ENCODE peak calls at places on chromosomes 5 and 9, in six cellular contexts. I is keratinocyte, R is SJSA1, A is GM23248, T is AG09309, M is OCI-LY7. O is an unnamed sample.
A peak's percentile ranks its signal among the peaks of the same experiment; 100 is the strongest.

GRCh38 chr9:13810510-13810909 is 503.4 kb downstream of the NFIB start:
- DNase-seq in A (peak; percentile 41), R (no peak), I (no peak), M (no peak), T (no peak), O (no peak)

GRCh38 chr9:35771079-35771441 is 17.0 kb upstream of the MSMP start:
- DNase-seq in M (no peak), T (no peak), R (no peak), A (no peak), I (no peak), O (no peak)

GRCh38 chr5:134410822-134411221 is 859 bp downstream of the CDKN2AIPNL start:
- DNase-seq in M (no peak), A (no peak), T (no peak), R (no peak), I (no peak), O (no peak)

GRCh38 chr5:34474573-34475021 is 181.5 kb upstream of the RAI14 start:
- DNase-seq in I (no peak), M (peak; percentile 49), R (no peak), T (peak; percentile 52), A (peak; percentile 67), O (peak; percentile 36)

GRCh38 chr5:57082441-57083067 is 91.3 kb upstream of the GPBP1 start:
- DNase-seq in A (peak; percentile 34), M (peak; percentile 8), I (no peak), R (no peak), T (no peak), O (no peak)

GRCh38 chr9:83933804-83934203 is 12.6 kb upstream of the KIF27 start:
- DNase-seq in R (no peak), M (no peak), T (peak; percentile 52), A (peak; percentile 50), I (no peak), O (no peak)

GRCh38 chr9:14326264-14326826 is 12.4 kb upstream of the NFIB start:
- DNase-seq in M (peak; percentile 51), I (peak; percentile 58), A (peak; percentile 75), T (no peak), R (peak; percentile 28), O (peak; percentile 58)

GRCh38 chr9:70403166-70403565 is 11.3 kb downstream of the KLF9 start:
- DNase-seq in M (no peak), R (no peak), I (no peak), A (peak; percentile 53), T (no peak), O (no peak)

GRCh38 chr5:6583049-6583880 is 49.6 kb downstream of the NSUN2 start:
- DNase-seq in R (no peak), T (no peak), M (no peak), A (peak; percentile 63), I (no peak), O (no peak)

GRCh38 chr5:127290019-127290945 is at the start of gene MEGF10:
- DNase-seq in I (no peak), R (peak; percentile 39), A (peak; percentile 73), T (no peak), M (no peak), O (no peak)

GRCh38 chr9:116860509-116861120 is 173.5 kb downstream of the TRIM32 start:
- DNase-seq in A (peak; percentile 79), I (no peak), T (peak; percentile 14), M (peak; percentile 52), R (peak; percentile 37), O (peak; percentile 16)

GRCh38 chr9:111700776-111701175 is 39.4 kb downstream of the GNG10 start:
- DNase-seq in I (no peak), T (no peak), A (no peak), M (no peak), R (no peak), O (peak; percentile 2)

GRCh38 chr9:130368631-130369103 is 76.1 kb upstream of the ASS1 start:
- DNase-seq in M (peak; percentile 8), I (no peak), R (no peak), A (peak; percentile 18), T (no peak), O (peak; percentile 46)

GRCh38 chr9:126702501-126703329 is 89.0 kb downstream of the LMX1B start:
- DNase-seq in A (peak; percentile 17), M (peak; percentile 13), T (no peak), I (no peak), R (no peak), O (no peak)

GRCh38 chr5:66989286-66989685 is 207.3 kb downstream of the CD180 start:
- DNase-seq in I (no peak), M (no peak), R (no peak), A (peak; percentile 26), T (no peak), O (no peak)

GRCh38 chr5:116626272-116626723 is 51.7 kb upstream of the SEMA6A start:
- DNase-seq in R (peak; percentile 85), I (peak; percentile 0), M (no peak), A (peak; percentile 32), T (no peak), O (no peak)

GRCh38 chr9:123642291-123643278 is 286.6 kb downstream of the CRB2 start:
- DNase-seq in R (no peak), M (no peak), T (no peak), A (no peak), I (no peak), O (peak; percentile 68)

GRCh38 chr9:121498487-121499176 is 1.0 kb downstream of the GGTA1 start:
- DNase-seq in I (no peak), M (peak; percentile 13), A (peak; percentile 76), T (no peak), R (peak; percentile 4), O (no peak)

GRCh38 chr9:81470864-81471263 is 218.5 kb downstream of the TLE1 start:
- DNase-seq in A (no peak), R (no peak), T (no peak), I (no peak), M (no peak), O (no peak)

GRCh38 chr5:41325074-41325473 is 111.7 kb upstream of the C6 start:
- DNase-seq in R (no peak), T (no peak), M (no peak), A (no peak), I (no peak), O (no peak)

GRCh38 chr5:172559004-172559932 is 81.8 kb upstream of the NEURL1B start:
- DNase-seq in A (peak; percentile 90), R (peak; percentile 59), I (no peak), M (no peak), T (peak; percentile 54), O (no peak)

GRCh38 chr5:159786901-159787691 is 129.2 kb upstream of the ADRA1B start:
- DNase-seq in A (peak; percentile 92), I (no peak), T (peak; percentile 66), R (peak; percentile 63), M (no peak), O (no peak)

GRCh38 chr5:84393969-84394368 is 9.3 kb upstream of the EDIL3 start:
- DNase-seq in R (peak; percentile 46), T (peak; percentile 49), M (no peak), I (peak; percentile 40), A (peak; percentile 88), O (no peak)

GRCh38 chr5:113250341-113250953 is 184.3 kb downstream of the TSSK1B start:
- DNase-seq in A (peak; percentile 90), R (peak; percentile 75), T (peak; percentile 87), I (no peak), M (no peak), O (no peak)

GRCh38 chr9:136550439-136551085 is 4.7 kb upstream of the NOTCH1 start:
- DNase-seq in I (no peak), R (no peak), M (no peak), T (no peak), A (no peak), O (no peak)

GRCh38 chr9:136553581-136553980 is 7.7 kb upstream of the NOTCH1 start:
- DNase-seq in T (no peak), I (no peak), A (no peak), M (no peak), R (no peak), O (no peak)

GRCh38 chr9:136551401-136552116 is 5.7 kb upstream of the NOTCH1 start:
- DNase-seq in I (no peak), R (peak; percentile 61), A (peak; percentile 89), M (peak; percentile 34), T (no peak), O (no peak)

GRCh38 chr9:136554870-136555269 is 9.0 kb upstream of the NOTCH1 start:
- DNase-seq in I (no peak), A (no peak), R (no peak), T (no peak), M (no peak), O (no peak)

GRCh38 chr9:136552117-136552685 is 6.4 kb upstream of the NOTCH1 start:
- DNase-seq in T (peak; percentile 63), R (peak; percentile 56), A (peak; percentile 95), M (peak; percentile 41), I (no peak), O (peak; percentile 54)
- H3K4me3 ChIP-seq in T (peak overlapping the region; percentile 20), R (no peak overlapping the region), A (peak overlapping the region; percentile 58), M (no peak overlapping the region), I (peak overlapping the region; percentile 62), O (no peak overlapping the region)

DNA sequence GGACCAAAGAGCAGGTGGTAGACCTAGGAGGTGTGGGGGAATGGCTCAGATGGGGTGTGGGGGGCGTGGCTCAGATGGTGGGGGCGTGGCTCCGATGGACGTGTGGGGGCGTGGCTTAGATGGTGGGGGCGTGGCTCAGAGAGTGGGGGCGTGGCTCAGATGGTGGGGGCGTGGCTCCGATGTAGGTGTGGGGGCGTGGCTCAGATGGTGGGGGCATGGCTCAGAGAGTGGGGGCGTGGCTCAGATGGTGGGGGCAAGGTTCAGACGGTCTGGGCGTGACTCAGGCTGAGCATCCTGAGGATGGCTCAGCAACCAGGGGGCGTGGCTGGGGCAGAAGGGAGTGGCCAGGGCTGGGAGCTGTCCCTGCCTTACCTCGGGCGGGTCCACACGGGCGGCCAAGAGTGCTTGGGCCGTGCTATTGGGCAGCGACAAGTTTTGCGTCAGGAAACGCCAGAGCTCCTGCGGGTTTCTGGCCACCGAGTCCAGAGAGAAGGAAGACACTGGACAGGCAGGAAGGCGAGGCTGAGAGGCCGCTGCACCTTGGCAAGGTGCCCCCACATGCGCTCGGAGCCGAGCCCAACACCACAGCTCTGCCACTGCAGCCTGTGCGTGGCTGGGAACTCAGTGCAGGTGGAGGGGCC is 5.9 kb downstream of the ABCA2 start:
- DNase-seq in I (peak; percentile 84), T (no peak), A (peak; percentile 85), R (no peak), M (peak; percentile 89), O (peak; percentile 66)
- H3K4me3 ChIP-seq in I (no peak overlapping the region), T (no peak overlapping the region), A (no peak overlapping the region), R (no peak overlapping the region), M (no peak overlapping the region), O (no peak overlapping the region)

GRCh38 chr5:53482717-53483638 is 2.5 kb downstream of the FST start:
- DNase-seq in A (peak; percentile 51), T (no peak), R (no peak), I (no peak), M (peak; percentile 17), O (no peak)

GRCh38 chr5:53481354-53481886 is 991 bp downstream of the FST start:
- DNase-seq in A (peak; percentile 53), R (peak; percentile 34), I (no peak), M (no peak), T (no peak), O (no peak)

GRCh38 chr5:53480474-53481353 is at the start of gene FST:
- DNase-seq in R (peak; percentile 41), I (no peak), A (peak; percentile 77), T (no peak), M (no peak), O (no peak)

GRCh38 chr5:53479656-53480473 is 564 bp upstream of the FST start:
- DNase-seq in M (no peak), R (peak; percentile 63), A (peak; percentile 74), I (no peak), T (no peak), O (no peak)

GRCh38 chr5:53481887-53482716 is 1.7 kb downstream of the FST start:
- DNase-seq in M (peak; percentile 23), T (no peak), R (peak; percentile 66), I (no peak), A (peak; percentile 94), O (peak; percentile 20)
- H3K4me3 ChIP-seq in M (peak overlapping the region; percentile 56), T (peak overlapping the region; percentile 94), R (peak overlapping the region; percentile 64), I (peak overlapping the region; percentile 100), A (peak overlapping the region; percentile 95), O (peak overlapping the region; percentile 43)

GRCh38 chr5:88829773-88830172 is 53.2 kb downstream of the MEF2C start:
- DNase-seq in A (peak; percentile 41), R (no peak), T (no peak), I (no peak), M (peak; percentile 27), O (no peak)
- H3K4me3 ChIP-seq in A (peak overlapping the region; percentile 66), R (no peak overlapping the region), T (no peak overlapping the region), I (no peak overlapping the region), M (peak overlapping the region; percentile 53), O (no peak overlapping the region)

O was measured in Jurkat, Clone E6-1.